ENCODE peak calls at places on chromosome 21, in four cellular contexts. V is transverse colon, W is ovary, C is suprapubic skin. I is an unnamed sample.

GRCh38 chr21:37208056-37208705 is 59.0 kb downstream of the VPS26C start:
- DNase-seq in V (peak; percentile 51), W (no peak), C (no peak), I (peak; percentile 62)

GRCh38 chr21:29022141-29022540 is 2.3 kb upstream of the USP16 start:
- DNase-seq in V (no peak), W (no peak), C (no peak), I (no peak)

GRCh38 chr21:41196990-41197389 is 29.0 kb downstream of the BACE2 start:
- DNase-seq in W (no peak), C (no peak), V (no peak), I (no peak)

GRCh38 chr21:37074546-37074945 is 1.5 kb downstream of the TTC3 start:
- DNase-seq in C (no peak), V (no peak), W (no peak), I (no peak)

GRCh38 chr21:37001446-37001845 is 5.1 kb upstream of the RIPPLY3 start:
- DNase-seq in W (no peak), V (no peak), C (no peak), I (no peak)

GRCh38 chr21:33069994-33070811 is at the start of gene OLIG1:
- DNase-seq in V (no peak), W (no peak), C (no peak), I (peak; percentile 35)

GRCh38 chr21:31730687-31731111 is 1.2 kb downstream of the SCAF4 start:
- DNase-seq in W (no peak), C (no peak), V (no peak), I (no peak)

GRCh38 chr21:28083350-28083749 is 909.3 kb downstream of the LTN1 start:
- DNase-seq in V (no peak), C (no peak), W (no peak), I (no peak)

GRCh38 chr21:44074315-44074958 is 32.8 kb upstream of the PWP2 start:
- DNase-seq in C (no peak), V (no peak), W (no peak), I (no peak)

GRCh38 chr21:31459457-31459856 is 115.4 kb upstream of the TIAM1 start:
- DNase-seq in C (no peak), V (no peak), W (no peak), I (no peak)

GRCh38 chr21:32406405-32406804 is 6.1 kb upstream of the EVA1C start:
- DNase-seq in W (no peak), V (peak; percentile 68), C (peak; percentile 43), I (peak; percentile 43)

GRCh38 chr21:32653326-32653901 is 41.2 kb upstream of the CFAP298 start:
- DNase-seq in W (no peak), V (no peak), C (no peak), I (no peak)

GRCh38 chr21:36744560-36745231 is 45.8 kb downstream of the SIM2 start:
- DNase-seq in V (no peak), W (no peak), C (no peak), I (peak; percentile 76)

GRCh38 chr21:24716306-24716918 is 890.9 kb downstream of the MRPL39 start:
- DNase-seq in C (no peak), V (no peak), W (no peak), I (no peak)

GRCh38 chr21:15520811-15521643 is 208.8 kb upstream of the USP25 start:
- DNase-seq in W (no peak), C (no peak), V (no peak), I (no peak)

DNA sequence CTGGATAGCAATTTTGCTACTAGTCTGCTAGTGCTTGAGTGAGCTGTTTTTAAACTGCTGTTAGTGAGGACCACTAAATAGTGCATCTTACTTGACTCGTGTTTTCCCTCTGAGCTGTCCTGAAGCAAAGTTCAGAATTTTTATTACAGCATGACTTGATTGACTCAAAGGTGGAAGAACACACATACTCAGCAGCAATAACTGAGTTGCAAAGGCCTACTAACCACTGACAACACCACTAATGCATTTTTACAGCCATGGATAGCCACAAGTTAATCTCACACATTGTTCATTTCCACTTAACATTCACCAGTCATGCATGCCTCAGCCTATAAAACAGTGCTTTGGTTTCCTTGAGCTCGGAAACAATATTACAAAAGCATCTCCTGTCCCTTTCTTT is 148.7 kb downstream of the RUNX1 start:
- DNase-seq in C (no peak), W (no peak), V (no peak), I (no peak)
- H3K4me1 ChIP-seq in C (no peaks in the 10 kb centered on the region), W (no peaks in the 10 kb centered on the region), V (no peaks in the 10 kb centered on the region), I (no peaks in the 10 kb centered on the region)

GRCh38 chr21:42722153-42722552 is 68.7 kb downstream of the PDE9A start:
- DNase-seq in V (no peak), W (no peak), C (no peak), I (no peak)

GRCh38 chr21:42722808-42723470 is 69.5 kb downstream of the PDE9A start:
- DNase-seq in V (no peak), C (no peak), W (no peak), I (no peak)

GRCh38 chr21:42725416-42725930 is 72.1 kb downstream of the PDE9A start:
- DNase-seq in W (no peak), C (no peak), V (no peak), I (peak; percentile 20)

GRCh38 chr21:42721341-42721824 is 68.0 kb downstream of the PDE9A start:
- DNase-seq in W (no peak), C (no peak), V (peak; percentile 72), I (no peak)

GRCh38 chr21:42724226-42724920 is 71.0 kb downstream of the PDE9A start:
- DNase-seq in W (no peak), V (peak; percentile 84), C (no peak), I (no peak)
- TF ChIP-seq EP300 in W (no peak), V (peak; percentile 84), C (no peak), I (no peak)

DNA sequence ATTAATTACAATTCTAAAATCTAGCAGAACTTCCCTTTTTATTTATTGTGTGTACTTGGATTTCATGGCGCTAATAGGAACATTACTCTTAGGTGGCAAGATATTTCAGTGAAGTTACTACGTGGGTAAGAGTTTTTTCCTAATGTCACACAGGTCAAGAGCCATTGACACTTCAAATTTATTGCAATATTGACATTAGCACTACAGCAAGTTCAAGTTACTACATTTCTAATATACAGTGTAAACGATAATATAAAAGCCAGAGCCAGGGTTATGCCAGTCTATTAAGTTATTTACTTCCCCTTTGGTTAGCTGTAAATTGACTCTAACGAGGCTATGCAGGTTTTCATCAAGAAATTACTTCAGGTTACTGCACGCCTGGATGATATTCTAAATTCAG is 29.7 kb downstream of the CHODL start:
- DNase-seq in V (no peak), C (no peak), W (no peak), I (no peak)
- TF ChIP-seq CTCF in V (no peak), C (no peak), W (no peak), I (no peak)

GRCh38 chr21:45304945-45305344 is 17.2 kb upstream of the POFUT2 start:
- DNase-seq in V (no peak), C (peak; percentile 30), W (peak; percentile 11), I (no peak)

GRCh38 chr21:45303111-45303615 is 15.5 kb upstream of the POFUT2 start:
- DNase-seq in V (no peak), W (peak; percentile 25), C (peak; percentile 65), I (no peak)

GRCh38 chr21:45305831-45306230 is 18.1 kb upstream of the POFUT2 start:
- DNase-seq in C (peak; percentile 38), V (no peak), W (peak; percentile 20), I (no peak)

GRCh38 chr21:45303751-45304150 is 16.1 kb upstream of the POFUT2 start:
- DNase-seq in W (peak; percentile 11), V (no peak), C (peak; percentile 67), I (no peak)

GRCh38 chr21:45304161-45304830 is 16.6 kb upstream of the POFUT2 start:
- DNase-seq in W (peak; percentile 16), C (peak; percentile 55), V (no peak), I (no peak)
- H3K4me1 ChIP-seq in W (peaks cover 35% of the 10 kb centered on the region), C (peaks cover 47% of the 10 kb centered on the region), V (peaks cover 43% of the 10 kb centered on the region), I (peaks cover 38% of the 10 kb centered on the region)

DNA sequence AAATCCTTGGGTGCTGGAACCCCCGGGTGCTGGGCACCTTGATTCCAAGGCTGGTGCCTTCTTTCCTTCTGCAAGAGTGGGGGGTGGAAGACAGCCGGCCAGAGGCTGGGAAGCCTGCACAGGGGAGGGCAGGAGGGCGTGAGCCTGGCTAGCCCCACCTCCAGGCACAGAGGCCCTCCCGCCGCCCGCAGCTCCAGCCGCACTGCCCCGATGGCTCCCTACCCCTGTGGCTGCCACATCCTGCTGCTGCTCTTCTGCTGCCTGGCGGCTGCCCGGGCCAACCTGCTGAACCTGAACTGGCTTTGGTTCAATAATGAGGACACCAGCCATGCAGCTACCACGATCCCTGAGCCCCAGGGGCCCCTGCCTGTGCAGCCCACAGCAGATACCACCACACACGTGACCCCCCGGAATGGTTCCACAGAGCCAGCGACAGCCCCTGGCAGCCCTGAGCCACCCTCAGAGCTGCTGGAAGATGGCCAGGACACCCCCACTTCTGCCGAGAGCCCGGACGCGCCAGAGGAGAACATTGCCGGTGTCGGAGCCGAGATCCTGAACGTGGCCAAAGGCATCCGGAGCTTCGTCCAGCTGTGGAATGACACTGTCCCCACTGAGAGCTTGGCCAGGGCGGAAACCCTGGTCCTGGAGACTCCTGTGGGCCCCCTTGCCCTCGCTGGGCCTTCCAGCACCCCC is 50.5 kb downstream of the COL18A1 start:
- DNase-seq in V (no peak), C (no peak), W (no peak), I (no peak)
- TF ChIP-seq EP300 in V (no peak), C (no peak), W (no peak), I (no peak)

GRCh38 chr21:34133802-34134201 is 60.4 kb downstream of the MRPS6 start:
- DNase-seq in C (no peak), V (no peak), W (no peak), I (no peak)
- TF ChIP-seq CTCF in C (no peak), V (peak; percentile 25), W (no peak), I (no peak)

DNA sequence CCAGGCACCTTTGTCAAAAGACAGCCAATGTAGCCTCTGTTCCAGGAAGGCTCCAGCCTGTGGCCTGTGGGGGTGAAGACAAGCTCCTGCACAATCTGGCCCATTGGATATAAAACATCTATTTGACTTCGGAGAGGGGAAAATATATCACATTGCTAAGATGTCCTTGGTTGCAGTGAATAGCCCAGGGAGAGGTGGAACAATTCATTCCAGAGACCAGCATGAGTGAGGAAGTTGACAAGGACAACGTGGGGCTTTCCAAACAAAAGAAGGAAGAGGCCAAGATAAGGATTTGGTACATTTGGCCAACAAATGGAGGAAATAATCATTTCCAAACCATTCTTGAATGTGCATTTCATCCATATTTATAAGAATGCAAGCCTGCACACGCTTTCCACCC is 187.0 kb downstream of the ETS2 start:
- DNase-seq in C (no peak), V (no peak), W (no peak), I (no peak)
- H3K4me1 ChIP-seq in C (peaks cover 71% of the 10 kb centered on the region), V (peaks cover 67% of the 10 kb centered on the region), W (peaks cover 17% of the 10 kb centered on the region), I (peaks cover 67% of the 10 kb centered on the region)